ENCODE peak calls at places on chromosomes 5 and 9, in five cellular contexts. X is AG04450, O is prostate gland, C is left ventricle myocardium inferior, Y is neural crest cell. R is an unnamed sample.

GRCh38 chr5:68037541-68037940 is 178.0 kb upstream of the PIK3R1 start:
- DNase-seq in Y (no peak), X (no peak), O (no peak), C (no peak), R (no peak)

GRCh38 chr5:179224741-179225140 is 120.5 kb downstream of the ADAMTS2 start:
- DNase-seq in O (no peak), C (no peak), X (no peak), Y (no peak), R (no peak)

GRCh38 chr5:112077180-112077579 is 320.2 kb upstream of the NREP start:
- DNase-seq in O (no peak), Y (no peak), C (no peak), X (no peak), R (no peak)

GRCh38 chr9:100575765-100576368 is 2.0 kb upstream of the CAVIN4 start:
- DNase-seq in C (no peak), X (no peak), Y (no peak), O (no peak), R (no peak)

GRCh38 chr9:135087899-135088347 is 455 bp downstream of the OLFM1 start:
- DNase-seq in Y (no peak), X (no peak), O (no peak), C (no peak), R (no peak)

GRCh38 chr9:85200726-85201402 is 531.3 kb downstream of the NTRK2 start:
- DNase-seq in Y (no peak), O (peak; percentile 30), C (no peak), X (no peak), R (peak; percentile 88)

GRCh38 chr5:176541338-176542134 is 4.3 kb upstream of the RNF44 start:
- DNase-seq in X (no peak), O (peak; percentile 62), C (peak; percentile 57), Y (no peak), R (peak; percentile 86)

GRCh38 chr9:126395439-126396212 is 69.0 kb downstream of the MVB12B start:
- DNase-seq in Y (no peak), O (peak; percentile 29), X (peak; percentile 34), C (no peak), R (peak; percentile 81)

GRCh38 chr5:138463335-138464017 is 1.8 kb upstream of the EGR1 start:
- DNase-seq in X (no peak), O (no peak), C (no peak), Y (no peak), R (no peak)

GRCh38 chr5:51433052-51433710 is 49.9 kb downstream of the ISL1 start:
- DNase-seq in O (no peak), X (no peak), C (no peak), Y (no peak), R (no peak)

GRCh38 chr5:157612071-157612476 is 36.5 kb upstream of the ADAM19 start:
- DNase-seq in O (no peak), X (no peak), Y (no peak), C (no peak), R (peak; percentile 90)

GRCh38 chr9:114371986-114372917 is 15.5 kb downstream of the AKNA start:
- DNase-seq in O (no peak), C (no peak), Y (no peak), X (no peak), R (peak; percentile 82)

GRCh38 chr9:86443992-86444391 is 89.8 kb upstream of the TUT7 start:
- DNase-seq in X (no peak), C (no peak), Y (no peak), O (no peak), R (no peak)

GRCh38 chr9:105330201-105330600 is 85.8 kb downstream of the SLC44A1 start:
- DNase-seq in C (no peak), Y (no peak), X (no peak), O (no peak), R (no peak)

GRCh38 chr9:2317591-2317990 is 302.4 kb downstream of the SMARCA2 start:
- DNase-seq in C (no peak), O (no peak), Y (no peak), X (no peak), R (no peak)

GRCh38 chr5:52802272-52803011 is 14.7 kb downstream of the ITGA1 start:
- DNase-seq in X (no peak), Y (no peak), C (no peak), O (no peak), R (no peak)

GRCh38 chr5:13987843-13988464 is 43.5 kb upstream of the DNAH5 start:
- DNase-seq in X (peak; percentile 55), O (peak; percentile 58), Y (peak; percentile 56), C (no peak), R (peak; percentile 75)

GRCh38 chr5:88886756-88887741 is 4.1 kb upstream of the MEF2C start:
- DNase-seq in C (no peak), Y (no peak), O (no peak), X (no peak), R (no peak)

GRCh38 chr5:57486206-57486605 is 3.6 kb upstream of the ACTBL2 start:
- DNase-seq in C (no peak), X (no peak), Y (no peak), O (no peak), R (no peak)

GRCh38 chr5:171826132-171826531 is 40.5 kb downstream of the SMIM23 start:
- DNase-seq in X (no peak), O (no peak), C (no peak), Y (no peak), R (no peak)

GRCh38 chr5:175820230-175820629 is 51.1 kb upstream of the CPLX2 start:
- DNase-seq in X (no peak), C (no peak), O (no peak), Y (no peak), R (no peak)

GRCh38 chr9:92650839-92651621 is 18.9 kb downstream of the IPPK start:
- DNase-seq in O (no peak), X (no peak), Y (no peak), C (peak; percentile 72), R (no peak)

GRCh38 chr9:71518045-71518888 is 250.0 kb downstream of the CEMIP2 start:
- DNase-seq in Y (no peak), O (no peak), C (no peak), X (no peak), R (no peak)

GRCh38 chr9:130110596-130111021 is 56.9 kb downstream of the GPR107 start:
- DNase-seq in O (no peak), Y (no peak), X (no peak), C (no peak), R (no peak)

GRCh38 chr5:118592678-118593328 is 395.5 kb downstream of the DTWD2 start:
- DNase-seq in C (no peak), Y (no peak), O (no peak), X (no peak), R (peak; percentile 10)

GRCh38 chr9:105921057-105921721 is 226.8 kb downstream of the TMEM38B start:
- DNase-seq in Y (no peak), C (no peak), X (no peak), O (no peak), R (no peak)

GRCh38 chr9:107361816-107362215 is 78.7 kb downstream of the RAD23B start:
- DNase-seq in C (no peak), X (no peak), Y (no peak), O (no peak), R (no peak)

GRCh38 chr9:99594056-99594780 is 227.5 kb upstream of the NR4A3 start:
- DNase-seq in O (no peak), Y (no peak), C (no peak), X (no peak), R (no peak)

GRCh38 chr5:107242411-107242810 is 428.3 kb downstream of the EFNA5 start:
- DNase-seq in X (no peak), Y (no peak), O (no peak), C (no peak), R (no peak)

GRCh38 chr5:141182248-141182647 is at the start of gene PCDHB16:
- DNase-seq in C (no peak), X (no peak), O (no peak), Y (peak; percentile 63), R (peak; percentile 68)

GRCh38 chr5:33690736-33691135 is 201.1 kb downstream of the ADAMTS12 start:
- DNase-seq in O (no peak), C (no peak), X (peak; percentile 67), Y (no peak), R (no peak)

GRCh38 chr5:109743770-109744212 is 54.1 kb downstream of the MAN2A1 start:
- DNase-seq in C (no peak), O (no peak), Y (no peak), X (peak; percentile 71), R (peak; percentile 36)

GRCh38 chr5:151115272-151115905 is 34.6 kb upstream of the TNIP1 start:
- DNase-seq in C (peak; percentile 79), X (no peak), Y (peak; percentile 72), O (peak; percentile 61), R (peak; percentile 78)

GRCh38 chr9:108108802-108109448 is 619.4 kb upstream of the KLF4 start:
- DNase-seq in X (no peak), O (no peak), Y (no peak), C (no peak), R (no peak)

GRCh38 chr9:121707477-121708424 is 56.3 kb downstream of the DAB2IP start:
- DNase-seq in Y (no peak), X (no peak), C (no peak), O (no peak), R (no peak)

GRCh38 chr5:115530426-115530825 is 14.1 kb downstream of the FEM1C start:
- DNase-seq in Y (no peak), X (no peak), O (no peak), C (no peak), R (no peak)

GRCh38 chr9:82376677-82377232 is 388.2 kb downstream of the SPATA31D1 start:
- DNase-seq in Y (no peak), C (no peak), X (no peak), O (no peak), R (no peak)

GRCh38 chr5:97618721-97619120 is 435.7 kb upstream of the RIOK2 start:
- DNase-seq in O (no peak), Y (no peak), C (no peak), X (no peak), R (no peak)

DNA sequence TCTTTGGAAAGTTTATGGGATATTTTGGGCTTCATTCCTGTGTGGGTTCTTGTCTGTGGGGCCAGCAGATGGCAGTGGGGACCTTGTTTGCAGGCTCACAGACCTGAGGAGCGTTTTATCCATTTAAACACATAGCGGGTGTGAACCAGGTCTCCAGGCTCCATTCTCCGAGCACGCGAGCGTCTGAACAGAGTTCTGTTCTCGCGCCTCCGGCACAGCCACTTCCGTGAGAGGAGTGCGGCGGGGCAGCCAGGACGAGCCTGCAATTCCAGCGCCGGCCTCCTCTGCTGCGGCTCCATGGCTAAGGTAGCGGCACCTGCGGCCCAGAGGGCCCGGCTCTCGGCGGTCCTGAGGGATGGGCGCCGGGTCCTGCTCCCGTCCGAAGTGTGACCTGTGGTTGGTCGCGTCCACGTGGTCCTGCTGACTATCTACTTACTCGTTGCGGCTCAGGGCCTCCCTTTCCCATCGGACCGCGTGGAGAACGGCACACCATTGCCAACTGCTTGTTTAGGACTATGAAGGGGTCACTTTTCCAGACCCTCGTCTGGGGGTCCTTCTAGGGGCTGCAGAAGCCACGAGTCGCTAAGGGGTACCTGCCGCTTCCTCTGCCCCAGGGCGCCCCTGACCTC is 7.3 kb downstream of the NRARP start:
- DNase-seq in X (no peak), O (no peak), Y (no peak), C (no peak), R (no peak)
- TF ChIP-seq CTCF in X (peak; percentile 28), O (no peak), Y (peak; percentile 45), C (peak; percentile 45), R (peak; percentile 30)

GRCh38 chr5:72498284-72498683 is 8.9 kb downstream of the ZNF366 start:
- DNase-seq in X (no peak), O (no peak), Y (no peak), C (no peak), R (peak; percentile 19)
- TF ChIP-seq CTCF in X (no peak), O (no peak), Y (no peak), C (no peak), R (no peak)

GRCh38 chr9:77261605-77262004 is 84.3 kb downstream of the VPS13A start:
- DNase-seq in O (no peak), Y (no peak), C (no peak), X (no peak), R (no peak)
- TF ChIP-seq CTCF in O (no peak), Y (no peak), C (no peak), X (no peak), R (no peak)

GRCh38 chr9:128809831-128810230 is 8.5 kb upstream of the ENDOG start:
- DNase-seq in C (no peak), X (no peak), O (no peak), Y (no peak), R (no peak)
- TF ChIP-seq CTCF in C (no peak), X (no peak), O (no peak), Y (no peak), R (no peak)

R was measured in MCF 10A.